ENCODE peak calls at places on chromosomes 5 and 9, in eight cellular contexts. One of them, this sample, is unnamed.
A peak's percentile ranks its signal among the peaks of the same experiment; 100 is the strongest.

GRCh38 chr5:4042311-4042710 is 446.7 kb downstream of the IRX1 start:
- DNase-seq in ovary: no peak
- DNase-seq in sigmoid colon: no peak
- DNase-seq in foreskin fibroblast: no peak
- DNase-seq in endothelial cell of umbilical vein: no peak
- DNase-seq in HCT116: no peak
- DNase-seq in lower lobe of right lung: no peak
- DNase-seq in IMR-90: no peak
- DNase-seq in this sample: no peak

GRCh38 chr5:105581988-105582690 is 2019.5 kb upstream of the NUDT12 start:
- DNase-seq in ovary: no peak
- DNase-seq in sigmoid colon: no peak
- DNase-seq in foreskin fibroblast: no peak
- DNase-seq in endothelial cell of umbilical vein: no peak
- DNase-seq in HCT116: no peak
- DNase-seq in lower lobe of right lung: no peak
- DNase-seq in IMR-90: no peak
- DNase-seq in this sample: no peak

GRCh38 chr9:93024986-93025630 is 33.4 kb upstream of the SUSD3 start:
- DNase-seq in ovary: no peak
- DNase-seq in sigmoid colon: no peak
- DNase-seq in foreskin fibroblast: no peak
- DNase-seq in endothelial cell of umbilical vein: no peak
- DNase-seq in HCT116: no peak
- DNase-seq in lower lobe of right lung: no peak
- DNase-seq in IMR-90: no peak
- DNase-seq in this sample: no peak

GRCh38 chr9:34592895-34593601 is 3.5 kb upstream of the CNTFR start:
- DNase-seq in ovary: peak; percentile 93
- DNase-seq in sigmoid colon: peak; percentile 92
- DNase-seq in foreskin fibroblast: no peak
- DNase-seq in endothelial cell of umbilical vein: no peak
- DNase-seq in HCT116: no peak
- DNase-seq in lower lobe of right lung: peak; percentile 73
- DNase-seq in IMR-90: no peak
- DNase-seq in this sample: no peak

GRCh38 chr5:175814676-175815075 is 56.7 kb upstream of the CPLX2 start:
- DNase-seq in ovary: no peak
- DNase-seq in sigmoid colon: no peak
- DNase-seq in foreskin fibroblast: peak; percentile 75
- DNase-seq in endothelial cell of umbilical vein: no peak
- DNase-seq in HCT116: peak; percentile 64
- DNase-seq in lower lobe of right lung: no peak
- DNase-seq in IMR-90: peak; percentile 73
- DNase-seq in this sample: peak; percentile 61

GRCh38 chr9:124929464-124929863 is 11.4 kb downstream of the GOLGA1 start:
- DNase-seq in ovary: no peak
- DNase-seq in sigmoid colon: no peak
- DNase-seq in foreskin fibroblast: no peak
- DNase-seq in endothelial cell of umbilical vein: no peak
- DNase-seq in HCT116: no peak
- DNase-seq in lower lobe of right lung: no peak
- DNase-seq in IMR-90: no peak
- DNase-seq in this sample: no peak

GRCh38 chr5:149037819-149038218 is 25.0 kb downstream of the SH3TC2 start:
- DNase-seq in ovary: no peak
- DNase-seq in sigmoid colon: no peak
- DNase-seq in foreskin fibroblast: no peak
- DNase-seq in endothelial cell of umbilical vein: no peak
- DNase-seq in HCT116: no peak
- DNase-seq in lower lobe of right lung: no peak
- DNase-seq in IMR-90: no peak
- DNase-seq in this sample: no peak

GRCh38 chr9:89605181-89606048 is 603 bp downstream of the GADD45G start:
- DNase-seq in ovary: peak; percentile 75
- DNase-seq in sigmoid colon: peak; percentile 87
- DNase-seq in foreskin fibroblast: no peak
- DNase-seq in endothelial cell of umbilical vein: peak; percentile 42
- DNase-seq in HCT116: no peak
- DNase-seq in lower lobe of right lung: peak; percentile 82
- DNase-seq in IMR-90: peak; percentile 19
- DNase-seq in this sample: peak; percentile 46

GRCh38 chr9:120996409-120996808 is 53.7 kb downstream of the C5 start:
- DNase-seq in ovary: no peak
- DNase-seq in sigmoid colon: no peak
- DNase-seq in foreskin fibroblast: no peak
- DNase-seq in endothelial cell of umbilical vein: no peak
- DNase-seq in HCT116: no peak
- DNase-seq in lower lobe of right lung: no peak
- DNase-seq in IMR-90: no peak
- DNase-seq in this sample: no peak

GRCh38 chr5:81077105-81077504 is 116.9 kb downstream of the RASGRF2 start:
- DNase-seq in ovary: no peak
- DNase-seq in sigmoid colon: no peak
- DNase-seq in foreskin fibroblast: no peak
- DNase-seq in endothelial cell of umbilical vein: no peak
- DNase-seq in HCT116: no peak
- DNase-seq in lower lobe of right lung: no peak
- DNase-seq in IMR-90: no peak
- DNase-seq in this sample: no peak

GRCh38 chr5:41747291-41747690 is 122.9 kb downstream of the OXCT1 start:
- DNase-seq in ovary: no peak
- DNase-seq in sigmoid colon: no peak
- DNase-seq in foreskin fibroblast: peak; percentile 18
- DNase-seq in endothelial cell of umbilical vein: peak; percentile 77
- DNase-seq in HCT116: no peak
- DNase-seq in lower lobe of right lung: no peak
- DNase-seq in IMR-90: peak; percentile 71
- DNase-seq in this sample: peak; percentile 74

GRCh38 chr5:89573336-89573735 is 690.4 kb upstream of the MEF2C start:
- DNase-seq in ovary: no peak
- DNase-seq in sigmoid colon: no peak
- DNase-seq in foreskin fibroblast: no peak
- DNase-seq in endothelial cell of umbilical vein: no peak
- DNase-seq in HCT116: no peak
- DNase-seq in lower lobe of right lung: no peak
- DNase-seq in IMR-90: no peak
- DNase-seq in this sample: no peak

GRCh38 chr9:6226696-6227095 is 11.1 kb downstream of the IL33 start:
- DNase-seq in ovary: no peak
- DNase-seq in sigmoid colon: no peak
- DNase-seq in foreskin fibroblast: no peak
- DNase-seq in endothelial cell of umbilical vein: peak; percentile 93
- DNase-seq in HCT116: no peak
- DNase-seq in lower lobe of right lung: no peak
- DNase-seq in IMR-90: peak; percentile 44
- DNase-seq in this sample: peak; percentile 70

GRCh38 chr5:172733179-172733973 is 37.6 kb downstream of the DUSP1 start:
- DNase-seq in ovary: peak; percentile 81
- DNase-seq in sigmoid colon: peak; percentile 96
- DNase-seq in foreskin fibroblast: peak; percentile 99
- DNase-seq in endothelial cell of umbilical vein: peak; percentile 62
- DNase-seq in HCT116: no peak
- DNase-seq in lower lobe of right lung: peak; percentile 78
- DNase-seq in IMR-90: peak; percentile 90
- DNase-seq in this sample: peak; percentile 89

DNA sequence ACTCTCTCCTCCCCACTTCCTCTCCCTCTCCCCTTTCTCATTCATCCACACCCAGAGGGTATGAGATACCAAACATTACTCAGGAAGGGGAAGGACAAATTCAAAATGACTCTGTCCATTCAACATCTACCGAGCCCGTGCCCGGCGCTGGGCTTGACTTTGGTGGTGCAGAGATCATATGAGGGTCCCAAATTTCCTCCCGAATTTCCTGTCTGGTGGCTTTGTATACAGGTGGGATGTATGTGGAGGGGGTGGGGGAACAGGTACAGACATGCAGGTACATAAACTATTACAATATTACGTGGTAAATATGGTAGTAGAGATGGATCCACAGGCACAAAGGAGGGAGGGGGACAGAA is 21.8 kb upstream of the GABRP start:
- DNase-seq in ovary: no peak
- DNase-seq in sigmoid colon: no peak
- DNase-seq in foreskin fibroblast: no peak
- DNase-seq in endothelial cell of umbilical vein: no peak
- DNase-seq in HCT116: no peak
- DNase-seq in lower lobe of right lung: no peak
- DNase-seq in IMR-90: no peak
- DNase-seq in this sample: no peak
- H3K4me3 ChIP-seq in ovary: no peak overlapping the region
- H3K4me3 ChIP-seq in sigmoid colon: no peak overlapping the region
- H3K4me3 ChIP-seq in foreskin fibroblast: no peak overlapping the region
- H3K4me3 ChIP-seq in endothelial cell of umbilical vein: no peak overlapping the region
- H3K4me3 ChIP-seq in HCT116: no peak overlapping the region
- H3K4me3 ChIP-seq in lower lobe of right lung: no peak overlapping the region
- H3K4me3 ChIP-seq in IMR-90: no peak overlapping the region
- H3K4me3 ChIP-seq in this sample: no peak overlapping the region

GRCh38 chr9:74303945-74304344 is 193.2 kb upstream of the RORB start:
- DNase-seq in ovary: no peak
- DNase-seq in sigmoid colon: no peak
- DNase-seq in foreskin fibroblast: no peak
- DNase-seq in endothelial cell of umbilical vein: no peak
- DNase-seq in HCT116: no peak
- DNase-seq in lower lobe of right lung: no peak
- DNase-seq in IMR-90: no peak
- DNase-seq in this sample: no peak

GRCh38 chr9:74304598-74304997 is 192.5 kb upstream of the RORB start:
- DNase-seq in ovary: no peak
- DNase-seq in sigmoid colon: no peak
- DNase-seq in foreskin fibroblast: no peak
- DNase-seq in endothelial cell of umbilical vein: no peak
- DNase-seq in HCT116: no peak
- DNase-seq in lower lobe of right lung: no peak
- DNase-seq in IMR-90: no peak
- DNase-seq in this sample: no peak

GRCh38 chr9:74309654-74310053 is 187.5 kb upstream of the RORB start:
- DNase-seq in ovary: no peak
- DNase-seq in sigmoid colon: no peak
- DNase-seq in foreskin fibroblast: no peak
- DNase-seq in endothelial cell of umbilical vein: no peak
- DNase-seq in HCT116: no peak
- DNase-seq in lower lobe of right lung: no peak
- DNase-seq in IMR-90: no peak
- DNase-seq in this sample: no peak
- TF ChIP-seq CTCF in ovary: no peak
- TF ChIP-seq CTCF in sigmoid colon: no peak
- TF ChIP-seq CTCF in foreskin fibroblast: no peak
- TF ChIP-seq CTCF in endothelial cell of umbilical vein: no peak
- TF ChIP-seq CTCF in HCT116: no peak
- TF ChIP-seq CTCF in lower lobe of right lung: no peak
- TF ChIP-seq CTCF in IMR-90: no peak
- TF ChIP-seq CTCF in this sample: no peak

DNA sequence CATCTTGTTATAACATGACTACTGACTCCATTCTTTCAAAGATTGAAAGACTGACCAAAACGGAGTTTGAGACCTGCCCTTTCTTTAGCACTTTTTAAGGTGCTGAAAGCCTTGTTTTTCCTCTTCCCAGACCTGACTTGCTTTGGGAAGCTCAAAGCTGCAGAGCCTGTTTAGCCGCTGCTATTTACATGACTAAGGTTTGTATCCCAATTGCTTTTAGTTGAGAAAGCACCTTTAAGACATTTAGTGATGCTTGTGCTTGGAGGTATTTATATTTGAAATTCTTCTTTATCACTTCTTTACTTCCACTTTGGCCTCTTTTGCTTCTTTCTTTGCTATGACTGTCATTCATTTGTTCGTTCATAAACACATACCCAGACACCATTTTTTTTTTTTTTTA is 182.6 kb upstream of the ELL2 start:
- DNase-seq in ovary: no peak
- DNase-seq in sigmoid colon: no peak
- DNase-seq in foreskin fibroblast: no peak
- DNase-seq in endothelial cell of umbilical vein: no peak
- DNase-seq in HCT116: no peak
- DNase-seq in lower lobe of right lung: no peak
- DNase-seq in IMR-90: no peak
- DNase-seq in this sample: no peak
- H3K4me3 ChIP-seq in ovary: no peak overlapping the region
- H3K4me3 ChIP-seq in sigmoid colon: no peak overlapping the region
- H3K4me3 ChIP-seq in foreskin fibroblast: no peak overlapping the region
- H3K4me3 ChIP-seq in endothelial cell of umbilical vein: no peak overlapping the region
- H3K4me3 ChIP-seq in HCT116: no peak overlapping the region
- H3K4me3 ChIP-seq in lower lobe of right lung: no peak overlapping the region
- H3K4me3 ChIP-seq in IMR-90: no peak overlapping the region
- H3K4me3 ChIP-seq in this sample: no peak overlapping the region

GRCh38 chr9:114678130-114678529 is 3.9 kb downstream of the TEX48 start:
- DNase-seq in ovary: no peak
- DNase-seq in sigmoid colon: no peak
- DNase-seq in foreskin fibroblast: no peak
- DNase-seq in endothelial cell of umbilical vein: no peak
- DNase-seq in HCT116: no peak
- DNase-seq in lower lobe of right lung: no peak
- DNase-seq in IMR-90: no peak
- DNase-seq in this sample: no peak

GRCh38 chr9:114677418-114677817 is 4.6 kb downstream of the TEX48 start:
- DNase-seq in ovary: no peak
- DNase-seq in sigmoid colon: peak; percentile 79
- DNase-seq in foreskin fibroblast: peak; percentile 99
- DNase-seq in endothelial cell of umbilical vein: peak; percentile 97
- DNase-seq in HCT116: peak; percentile 61
- DNase-seq in lower lobe of right lung: no peak
- DNase-seq in IMR-90: peak; percentile 100
- DNase-seq in this sample: peak; percentile 100

GRCh38 chr9:114674076-114674797 is 7.8 kb downstream of the TEX48 start:
- DNase-seq in ovary: no peak
- DNase-seq in sigmoid colon: no peak
- DNase-seq in foreskin fibroblast: no peak
- DNase-seq in endothelial cell of umbilical vein: no peak
- DNase-seq in HCT116: no peak
- DNase-seq in lower lobe of right lung: no peak
- DNase-seq in IMR-90: no peak
- DNase-seq in this sample: no peak

GRCh38 chr9:114671605-114672004 is 10.4 kb downstream of the TEX48 start:
- DNase-seq in ovary: no peak
- DNase-seq in sigmoid colon: no peak
- DNase-seq in foreskin fibroblast: no peak
- DNase-seq in endothelial cell of umbilical vein: no peak
- DNase-seq in HCT116: no peak
- DNase-seq in lower lobe of right lung: no peak
- DNase-seq in IMR-90: no peak
- DNase-seq in this sample: no peak

DNA sequence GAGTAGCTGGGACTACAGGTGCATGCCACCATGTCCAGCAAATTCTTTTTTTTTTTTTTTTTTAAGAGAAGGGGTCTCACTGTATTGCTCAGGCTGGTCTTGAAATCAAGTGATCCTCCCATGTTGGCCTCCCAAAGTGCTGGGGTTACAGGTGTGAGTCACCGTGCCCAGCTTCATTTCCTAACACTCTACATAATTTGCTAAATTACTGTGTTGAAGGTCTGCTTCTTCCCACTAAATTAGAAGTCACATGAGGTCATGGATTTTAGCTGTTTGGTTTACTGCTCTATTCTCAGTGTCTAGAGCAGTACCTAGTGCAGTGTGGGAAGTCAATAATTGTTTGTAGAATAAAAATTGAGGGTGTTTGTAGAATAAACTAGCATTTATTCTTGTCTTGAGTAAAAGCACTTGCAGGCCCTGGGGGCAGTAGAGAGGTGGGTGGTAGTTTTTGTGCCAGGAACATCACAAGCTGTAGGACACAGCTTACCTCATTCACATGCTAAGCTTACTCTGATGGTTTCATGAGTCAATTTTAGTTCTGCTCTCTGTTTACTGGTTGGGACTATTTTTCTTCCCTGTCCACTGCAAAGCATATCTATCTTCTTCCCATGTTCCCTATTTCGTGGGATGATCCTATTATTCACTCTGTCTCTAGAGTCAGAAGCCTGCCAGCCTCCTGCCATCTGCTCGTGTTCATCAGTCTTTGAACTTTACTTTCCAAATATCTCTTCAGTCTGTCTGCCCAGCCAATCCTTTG is 7.0 kb downstream of the TEX48 start:
- DNase-seq in ovary: no peak
- DNase-seq in sigmoid colon: no peak
- DNase-seq in foreskin fibroblast: no peak
- DNase-seq in endothelial cell of umbilical vein: no peak
- DNase-seq in HCT116: no peak
- DNase-seq in lower lobe of right lung: no peak
- DNase-seq in IMR-90: peak; percentile 61
- DNase-seq in this sample: no peak
- TF ChIP-seq CTCF in ovary: no peak
- TF ChIP-seq CTCF in sigmoid colon: no peak
- TF ChIP-seq CTCF in foreskin fibroblast: no peak
- TF ChIP-seq CTCF in endothelial cell of umbilical vein: no peak
- TF ChIP-seq CTCF in HCT116: no peak
- TF ChIP-seq CTCF in lower lobe of right lung: no peak
- TF ChIP-seq CTCF in IMR-90: peak; percentile 7
- TF ChIP-seq CTCF in this sample: peak; percentile 30

This sample was measured in brain microvascular endothelial cell.